ENCODE peak calls at places on chromosome 7, in six cellular contexts. K is GM12878, Q is K562, O is HepG2, Y is HCT116, R is H1. E is an unnamed sample.

GRCh38 chr7:9921326-9921725 is 1052.3 kb upstream of the PHF14 start:
- DNase-seq in O (no peak), Y (no peak), Q (no peak), R (no peak), K (no peak), E (no peak)

GRCh38 chr7:110600983-110601382 is 489.9 kb upstream of the LRRN3 start:
- DNase-seq in O (no peak), Q (no peak), K (no peak), Y (no peak), R (no peak), E (no peak)

GRCh38 chr7:30679664-30680063 is 2.6 kb downstream of the CRHR2 start:
- DNase-seq in O (no peak), R (no peak), Q (no peak), K (no peak), Y (no peak), E (no peak)

GRCh38 chr7:157634401-157635147 is 297.8 kb downstream of the DNAJB6 start:
- DNase-seq in R (no peak), Y (no peak), O (no peak), K (no peak), Q (no peak), E (no peak)

GRCh38 chr7:150755473-150756099 is 18.4 kb downstream of the GIMAP5 start:
- DNase-seq in K (peak; percentile 71), Q (no peak), R (no peak), Y (no peak), O (no peak), E (no peak)

GRCh38 chr7:34162676-34163075 is 257.3 kb downstream of the BMPER start:
- DNase-seq in Q (no peak), R (no peak), K (no peak), Y (no peak), O (no peak), E (no peak)

GRCh38 chr7:38452615-38453014 is 178.6 kb downstream of the AMPH start:
- DNase-seq in K (no peak), O (no peak), Y (no peak), Q (no peak), R (no peak), E (no peak)

GRCh38 chr7:18638594-18639452 is 143.3 kb downstream of the HDAC9 start:
- DNase-seq in O (no peak), Y (no peak), Q (no peak), R (no peak), K (no peak), E (no peak)

GRCh38 chr7:46157414-46157813 is 236.3 kb upstream of the IGFBP3 start:
- DNase-seq in K (no peak), Q (no peak), O (no peak), Y (no peak), R (no peak), E (no peak)

GRCh38 chr7:92813390-92814024 is 22.9 kb downstream of the CDK6 start:
- DNase-seq in Q (no peak), Y (no peak), O (no peak), R (no peak), K (peak; percentile 82), E (no peak)

GRCh38 chr7:94069154-94069739 is 65.1 kb upstream of the BET1 start:
- DNase-seq in Y (no peak), R (no peak), Q (no peak), K (peak; percentile 21), O (no peak), E (no peak)

GRCh38 chr7:138934861-138935260 is 46.3 kb downstream of the KIAA1549 start:
- DNase-seq in O (peak; percentile 14), Q (no peak), R (no peak), K (no peak), Y (no peak), E (no peak)

GRCh38 chr7:140142031-140142430 is 34.8 kb downstream of the KDM7A start:
- DNase-seq in Q (no peak), K (no peak), O (no peak), R (no peak), Y (no peak), E (no peak)

GRCh38 chr7:832292-832967 is at the start of gene SUN1:
- DNase-seq in K (peak; percentile 26), Y (peak; percentile 87), O (peak; percentile 13), Q (no peak), R (no peak), E (no peak)

GRCh38 chr7:8480466-8480865 is 47.1 kb downstream of the NXPH1 start:
- DNase-seq in Q (no peak), K (no peak), O (no peak), Y (no peak), R (no peak), E (no peak)

GRCh38 chr7:88801046-88801445 is 5.5 kb upstream of the TEX47 start:
- DNase-seq in R (no peak), Q (no peak), K (no peak), Y (no peak), O (no peak), E (no peak)

GRCh38 chr7:120695848-120696247 is 162.1 kb downstream of the TSPAN12 start:
- DNase-seq in K (no peak), Y (no peak), R (no peak), O (no peak), Q (no peak), E (no peak)

GRCh38 chr7:17599733-17600685 is 301.6 kb downstream of the AHR start:
- DNase-seq in Y (no peak), O (peak; percentile 45), K (no peak), Q (no peak), R (no peak), E (no peak)

GRCh38 chr7:101804642-101805401 is 12.6 kb upstream of the CUX1 start:
- DNase-seq in Y (peak; percentile 59), K (no peak), R (peak; percentile 84), Q (peak; percentile 37), O (no peak), E (no peak)

GRCh38 chr7:70935311-70935710 is 196.6 kb upstream of the GALNT17 start:
- DNase-seq in R (no peak), Y (no peak), K (no peak), Q (no peak), O (no peak), E (no peak)

GRCh38 chr7:101739757-101740398 is 77.5 kb upstream of the CUX1 start:
- DNase-seq in Y (no peak), Q (no peak), O (no peak), R (no peak), K (no peak), E (no peak)

GRCh38 chr7:158734861-158735260 is 30.3 kb upstream of the NCAPG2 start:
- DNase-seq in R (no peak), Q (no peak), K (no peak), O (no peak), Y (no peak), E (no peak)

GRCh38 chr7:412313-412710 is 107.3 kb downstream of the PDGFA start:
- DNase-seq in Q (no peak), R (no peak), Y (no peak), K (no peak), O (no peak), E (no peak)

GRCh38 chr7:36116347-36117200 is 36.5 kb upstream of the EEPD1 start:
- DNase-seq in K (no peak), Q (no peak), Y (peak; percentile 56), O (peak; percentile 67), R (no peak), E (no peak)

GRCh38 chr7:91326516-91327209 is 62.4 kb downstream of the FZD1 start:
- DNase-seq in R (no peak), Y (no peak), Q (no peak), O (no peak), K (no peak), E (no peak)

GRCh38 chr7:10939237-10939910 is 34.3 kb upstream of the PHF14 start:
- DNase-seq in Y (no peak), R (no peak), Q (no peak), K (no peak), O (no peak), E (no peak)

GRCh38 chr7:147492621-147493020 is 1097.9 kb upstream of the C7orf33 start:
- DNase-seq in K (no peak), R (no peak), Y (no peak), O (no peak), Q (no peak), E (no peak)

GRCh38 chr7:141585592-141586510 is 34.6 kb downstream of the AGK start:
- DNase-seq in Q (no peak), K (peak; percentile 46), O (peak; percentile 85), R (no peak), Y (no peak), E (no peak)

GRCh38 chr7:101124376-101125056 is 2.4 kb upstream of the SERPINE1 start:
- DNase-seq in Q (no peak), Y (no peak), R (no peak), K (no peak), O (peak; percentile 84), E (no peak)

GRCh38 chr7:27097686-27098492 is 2.1 kb upstream of the HOXA1 start:
- DNase-seq in K (no peak), Y (no peak), Q (no peak), R (peak; percentile 72), O (no peak), E (no peak)
- TF ChIP-seq ZNF274 in K (no peak), Y (no peak), Q (no peak), R (no peak), O (no peak), E (no peak)

GRCh38 chr7:21617916-21618390 is 75.1 kb downstream of the DNAH11 start:
- DNase-seq in R (no peak), O (peak; percentile 79), K (no peak), Y (no peak), Q (no peak), E (no peak)
- H3K9ac ChIP-seq in R (no peak overlapping the region), O (no peak overlapping the region), K (no peak overlapping the region), Y (no peak overlapping the region), Q (no peak overlapping the region), E (no peak overlapping the region)

GRCh38 chr7:16397497-16398210 is 23.7 kb downstream of the CRPPA start:
- DNase-seq in Y (no peak), R (no peak), K (no peak), O (no peak), Q (no peak), E (no peak)
- H3K9me3 ChIP-seq in Y (peaks cover 43% of the 10 kb centered on the region), R (peaks cover 45% of the 10 kb centered on the region), K (peaks cover 27% of the 10 kb centered on the region), O (peaks cover 65% of the 10 kb centered on the region), Q (peaks cover 61% of the 10 kb centered on the region), E (peaks cover 43% of the 10 kb centered on the region)

GRCh38 chr7:23396222-23396621 is 74.1 kb downstream of the IGF2BP3 start:
- DNase-seq in Q (no peak), O (no peak), R (no peak), K (no peak), Y (no peak), E (no peak)

GRCh38 chr7:23397241-23397640 is 73.0 kb downstream of the IGF2BP3 start:
- DNase-seq in K (no peak), O (no peak), Q (no peak), Y (no peak), R (no peak), E (no peak)

GRCh38 chr7:23394828-23395227 is 75.5 kb downstream of the IGF2BP3 start:
- DNase-seq in K (no peak), Y (no peak), Q (no peak), R (no peak), O (no peak), E (no peak)

GRCh38 chr7:23389701-23390100 is 80.6 kb downstream of the IGF2BP3 start:
- DNase-seq in Q (no peak), O (no peak), K (no peak), Y (no peak), R (no peak), E (no peak)

DNA sequence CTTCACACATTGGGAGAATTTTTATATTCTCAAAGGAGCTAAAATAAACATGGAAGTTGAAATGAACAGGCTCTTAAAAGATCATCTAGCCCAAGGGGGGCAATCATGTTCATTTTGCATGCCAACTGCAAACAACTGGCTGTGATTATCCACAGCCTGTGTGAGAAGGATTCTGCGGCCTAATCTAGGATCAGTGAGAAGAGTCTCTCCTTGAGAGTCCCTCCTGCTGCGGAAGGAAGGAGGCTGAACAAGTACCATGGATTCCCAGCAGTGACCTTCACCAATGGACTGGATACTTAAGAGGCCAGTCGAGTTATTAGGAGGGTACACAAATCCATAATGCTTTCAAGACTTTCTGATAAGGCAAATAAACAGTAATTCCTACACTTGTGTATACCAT is 76.7 kb downstream of the IGF2BP3 start:
- DNase-seq in Y (no peak), K (no peak), O (no peak), R (no peak), Q (no peak), E (no peak)
- TF ChIP-seq ZNF274 in Y (no peak), K (no peak), O (no peak), R (no peak), Q (no peak), E (no peak)

E was measured in NT2/D1.